ENCODE peak calls at places on chromosomes 12 and 14, in ten cellular contexts. F, V, U, W, Y, B, P, T, R and H are unnamed samples.
A peak's percentile ranks its signal among the peaks of the same experiment; 100 is the strongest.

GRCh38 chr14:94702629-94703028 is 67.3 kb downstream of the GSC start:
- DNase-seq in F (no peak), V (no peak), U (no peak), W (no peak), Y (no peak), B (no peak), P (no peak), T (no peak), R (no peak), H (no peak)

GRCh38 chr12:104648746-104649145 is 192.0 kb downstream of the CHST11 start:
- DNase-seq in F (no peak), V (no peak), U (no peak), W (no peak), Y (no peak), B (no peak), P (no peak), T (no peak), R (no peak), H (no peak)

GRCh38 chr14:82009076-82009475 is 475.4 kb upstream of the SEL1L start:
- DNase-seq in F (no peak), V (no peak), U (no peak), W (no peak), Y (peak; percentile 50), B (no peak), P (peak; percentile 32), T (no peak), R (no peak), H (no peak)

GRCh38 chr12:70467908-70468733 is 102.0 kb downstream of the KCNMB4 start:
- DNase-seq in F (no peak), V (no peak), U (no peak), W (no peak), Y (peak; percentile 10), B (no peak), P (no peak), T (no peak), R (peak; percentile 69), H (no peak)

GRCh38 chr14:21104448-21105060 is 3.7 kb downstream of the TMEM253 start:
- DNase-seq in F (peak; percentile 94), V (no peak), U (peak; percentile 51), W (no peak), Y (peak; percentile 79), B (peak; percentile 85), P (peak; percentile 85), T (peak; percentile 44), R (peak; percentile 91), H (peak; percentile 61)

GRCh38 chr12:97082029-97082428 is 175.0 kb downstream of the NEDD1 start:
- DNase-seq in F (no peak), V (no peak), U (no peak), W (no peak), Y (no peak), B (no peak), P (no peak), T (no peak), R (no peak), H (no peak)

GRCh38 chr12:14216405-14217294 is 148.8 kb upstream of the ATF7IP start:
- DNase-seq in F (peak; percentile 37), V (peak; percentile 30), U (no peak), W (no peak), Y (peak; percentile 71), B (no peak), P (no peak), T (no peak), R (peak; percentile 39), H (no peak)

GRCh38 chr12:81758421-81759214 is 532 bp downstream of the PPFIA2 start:
- DNase-seq in F (peak; percentile 41), V (no peak), U (no peak), W (no peak), Y (peak; percentile 80), B (peak; percentile 70), P (peak; percentile 57), T (no peak), R (peak; percentile 42), H (no peak)

GRCh38 chr12:100579844-100580243 is 6.4 kb downstream of the GAS2L3 start:
- DNase-seq in F (no peak), V (no peak), U (no peak), W (no peak), Y (no peak), B (no peak), P (no peak), T (no peak), R (no peak), H (no peak)

GRCh38 chr14:89537911-89538310 is 120.9 kb upstream of the FOXN3 start:
- DNase-seq in F (no peak), V (no peak), U (no peak), W (no peak), Y (no peak), B (no peak), P (no peak), T (no peak), R (no peak), H (no peak)

GRCh38 chr14:21063479-21063878 is 5.9 kb downstream of the RNASE8 start:
- DNase-seq in F (peak; percentile 86), V (no peak), U (no peak), W (peak; percentile 75), Y (no peak), B (no peak), P (peak; percentile 39), T (no peak), R (peak; percentile 93), H (no peak)

GRCh38 chr12:58171914-58172313 is 230.5 kb downstream of the ATP23 start:
- DNase-seq in F (peak; percentile 15), V (no peak), U (no peak), W (no peak), Y (no peak), B (no peak), P (no peak), T (no peak), R (no peak), H (no peak)